ENCODE peak calls at places on chromosomes 2 and 18, in five cellular contexts. One of them, this sample, is unnamed.

GRCh38 chr2:127046579-127046978 is 60.4 kb downstream of the BIN1 start:
- DNase-seq in left ventricle myocardium superior: no peak
- DNase-seq in OCI-M1: no peak
- DNase-seq in amygdala: no peak
- DNase-seq in naive B cell: no peak
- DNase-seq in this sample: no peak

GRCh38 chr2:60118917-60119316 is 434.5 kb downstream of the BCL11A start:
- DNase-seq in left ventricle myocardium superior: no peak
- DNase-seq in OCI-M1: no peak
- DNase-seq in amygdala: no peak
- DNase-seq in naive B cell: no peak
- DNase-seq in this sample: no peak

GRCh38 chr2:161943012-161943411 is 131.0 kb downstream of the DPP4 start:
- DNase-seq in left ventricle myocardium superior: no peak
- DNase-seq in OCI-M1: no peak
- DNase-seq in amygdala: no peak
- DNase-seq in naive B cell: no peak
- DNase-seq in this sample: no peak

GRCh38 chr2:207113403-207113802 is 52.3 kb downstream of the KLF7 start:
- DNase-seq in left ventricle myocardium superior: no peak
- DNase-seq in OCI-M1: no peak
- DNase-seq in amygdala: peak
- DNase-seq in naive B cell: no peak
- DNase-seq in this sample: no peak

GRCh38 chr18:3495691-3496090 is 45.7 kb downstream of the TGIF1 start:
- DNase-seq in left ventricle myocardium superior: no peak
- DNase-seq in OCI-M1: no peak
- DNase-seq in amygdala: no peak
- DNase-seq in naive B cell: peak
- DNase-seq in this sample: no peak

GRCh38 chr18:62436636-62437519 is 85.9 kb upstream of the ZCCHC2 start:
- DNase-seq in left ventricle myocardium superior: peak
- DNase-seq in OCI-M1: no peak
- DNase-seq in amygdala: no peak
- DNase-seq in naive B cell: no peak
- DNase-seq in this sample: no peak

GRCh38 chr2:121895723-121896571 is 140.5 kb downstream of the TSN start:
- DNase-seq in left ventricle myocardium superior: no peak
- DNase-seq in OCI-M1: peak
- DNase-seq in amygdala: no peak
- DNase-seq in naive B cell: no peak
- DNase-seq in this sample: no peak

GRCh38 chr2:181318504-181319280 is 138.5 kb upstream of the ITGA4 start:
- DNase-seq in left ventricle myocardium superior: no peak
- DNase-seq in OCI-M1: no peak
- DNase-seq in amygdala: no peak
- DNase-seq in naive B cell: no peak
- DNase-seq in this sample: no peak

This sample was measured in central memory CD4-positive, alpha-beta T cell.